ENCODE peak calls at places on chromosomes 1 and 21, in nine cellular contexts. P is NCI-H2081, A is hepatocyte, O is ovary, I is skeletal muscle cell, D is T-helper 2 cell, Q is fibroblast of lung, M is endothelial cell, L is brain microvascular endothelial cell. E is an unnamed sample.
A peak's percentile ranks its signal among the peaks of the same experiment; 100 is the strongest.

GRCh38 chr1:169072945-169073725 is 33.4 kb upstream of the ATP1B1 start:
- DNase-seq in P (peak; percentile 39), A (no peak), O (no peak), I (no peak), D (no peak), Q (no peak), M (no peak), L (no peak), E (no peak)

GRCh38 chr1:1336446-1336845 is 5.4 kb downstream of the TAS1R3 start:
- DNase-seq in P (no peak), A (no peak), O (no peak), I (no peak), D (no peak), Q (no peak), M (no peak), L (no peak), E (no peak)

GRCh38 chr1:205273551-205273982 is 45.8 kb downstream of the TMCC2 start:
- DNase-seq in P (peak; percentile 86), A (peak; percentile 92), O (peak; percentile 88), I (no peak), D (peak; percentile 65), Q (peak; percentile 55), M (peak; percentile 84), L (peak; percentile 74), E (peak; percentile 90)

GRCh38 chr1:229874609-229875008 is 192.4 kb upstream of the GALNT2 start:
- DNase-seq in P (no peak), A (peak; percentile 59), O (no peak), I (no peak), D (no peak), Q (no peak), M (no peak), L (no peak), E (no peak)

GRCh38 chr1:198598796-198599321 is 40.0 kb upstream of the PTPRC start:
- DNase-seq in P (no peak), A (no peak), O (no peak), I (no peak), D (no peak), Q (peak; percentile 16), M (no peak), L (no peak), E (no peak)

GRCh38 chr1:213570487-213570886 is 417.3 kb upstream of the PROX1 start:
- DNase-seq in P (no peak), A (no peak), O (no peak), I (no peak), D (no peak), Q (no peak), M (no peak), L (no peak), E (no peak)

GRCh38 chr1:60562715-60563114 is 489.1 kb upstream of the C1orf87 start:
- DNase-seq in P (no peak), A (no peak), O (no peak), I (no peak), D (no peak), Q (peak; percentile 34), M (no peak), L (no peak), E (no peak)

GRCh38 chr1:194466706-194467105 is 1280.3 kb upstream of the B3GALT2 start:
- DNase-seq in P (no peak), A (no peak), O (no peak), I (no peak), D (no peak), Q (peak; percentile 7), M (peak; percentile 8), L (peak; percentile 4), E (no peak)

GRCh38 chr21:31801551-31802234 is 69.8 kb upstream of the SCAF4 start:
- DNase-seq in P (no peak), A (no peak), O (no peak), I (no peak), D (no peak), Q (no peak), M (no peak), L (no peak), E (no peak)

GRCh38 chr1:92949937-92950817 is 11.1 kb downstream of the DIPK1A start:
- DNase-seq in P (no peak), A (no peak), O (no peak), I (no peak), D (no peak), Q (peak; percentile 91), M (no peak), L (peak; percentile 76), E (no peak)

GRCh38 chr21:25934771-25935224 is 200.0 kb downstream of the GABPA start:
- DNase-seq in P (no peak), A (peak; percentile 27), O (peak; percentile 58), I (peak; percentile 83), D (no peak), Q (peak; percentile 98), M (no peak), L (peak; percentile 90), E (peak; percentile 85)